ENCODE peak calls at places on chromosomes 3 and 15, in ten cellular contexts. H, R, M, P, T, F, A, G, N and J are unnamed samples.

GRCh38 chr3:43537206-43537605 is 84.6 kb downstream of the ANO10 start:
- DNase-seq in G (no peak), T (no peak), P (peak; percentile 50), N (no peak), F (no peak), A (no peak), R (no peak), H (no peak), M (no peak), J (no peak)

GRCh38 chr3:174862101-174862500 is 3.0 kb downstream of the NAALADL2 start:
- DNase-seq in R (no peak), G (no peak), M (peak; percentile 9), F (peak; percentile 24), T (no peak), N (no peak), H (no peak), A (no peak), P (peak; percentile 95), J (peak; percentile 43)

GRCh38 chr3:74614133-74614967 is at the start of gene CNTN3:
- DNase-seq in N (no peak), R (no peak), H (peak; percentile 39), F (no peak), M (no peak), A (no peak), G (no peak), T (no peak), P (peak; percentile 81), J (peak; percentile 74)

GRCh38 chr15:78808550-78808949 is 2.7 kb downstream of the ADAMTS7 start:
- DNase-seq in F (no peak), R (peak; percentile 33), M (no peak), P (peak; percentile 6), H (no peak), A (no peak), G (peak; percentile 50), N (peak; percentile 40), T (no peak), J (no peak)

GRCh38 chr15:85598718-85599398 is 195.9 kb downstream of the KLHL25 start:
- DNase-seq in F (no peak), R (no peak), H (no peak), M (no peak), P (no peak), A (no peak), T (no peak), N (no peak), G (no peak), J (no peak)

GRCh38 chr3:6989608-6990291 is 128.8 kb downstream of the GRM7 start:
- DNase-seq in P (no peak), H (no peak), R (no peak), F (no peak), N (no peak), M (no peak), G (no peak), A (no peak), T (no peak), J (no peak)

GRCh38 chr3:192409838-192410683 is 317.3 kb downstream of the FGF12 start:
- DNase-seq in T (peak; percentile 41), H (no peak), P (peak; percentile 80), M (no peak), N (no peak), G (peak; percentile 13), R (peak; percentile 62), A (no peak), F (no peak), J (peak; percentile 18)

GRCh38 chr15:101495334-101496197 is 6.1 kb upstream of the PCSK6 start:
- DNase-seq in F (no peak), P (no peak), N (no peak), R (no peak), H (no peak), M (no peak), G (no peak), A (no peak), T (no peak), J (no peak)

GRCh38 chr3:127985216-127985615 is 67.0 kb upstream of the SEC61A1 start:
- DNase-seq in P (no peak), T (peak; percentile 62), F (no peak), N (no peak), A (no peak), H (no peak), M (no peak), G (no peak), R (no peak), J (no peak)

GRCh38 chr15:53216036-53216435 is 425.9 kb upstream of the ONECUT1 start:
- DNase-seq in N (no peak), T (no peak), F (no peak), G (no peak), A (no peak), P (no peak), R (no peak), H (no peak), M (no peak), J (no peak)

GRCh38 chr3:56855856-56856538 is 54.2 kb upstream of the ARHGEF3 start:
- DNase-seq in T (peak; percentile 92), M (no peak), P (peak; percentile 6), A (no peak), G (no peak), R (no peak), N (no peak), F (peak; percentile 44), H (no peak), J (peak; percentile 19)

GRCh38 chr15:38130739-38131498 is 121.7 kb upstream of the SPRED1 start:
- DNase-seq in H (peak; percentile 86), R (peak; percentile 9), M (peak; percentile 55), F (no peak), P (no peak), T (peak; percentile 90), A (peak; percentile 3), G (no peak), N (peak; percentile 88), J (peak; percentile 74)

GRCh38 chr15:91515188-91515754 is 338.2 kb upstream of the SLCO3A1 start:
- DNase-seq in P (no peak), N (peak; percentile 72), G (no peak), R (peak; percentile 33), H (peak; percentile 91), F (no peak), T (no peak), A (no peak), M (no peak), J (peak; percentile 17)